ENCODE peak calls at places on chromosomes 13 and 19, in six cellular contexts. One of them, this sample, is unnamed.

GRCh38 chr13:20609145-20609544 is 42.2 kb downstream of the IFT88 start:
- DNase-seq in renal cortical epithelial cell: peak; percentile 6
- DNase-seq in NCI-H2171: no peak
- DNase-seq in lower leg skin: no peak
- DNase-seq in cardiac muscle cell: no peak
- DNase-seq in stimulated activated naive B cell treated with anti-CD40 and anti-IgM and Interleukin-4, amounts not matched to agents 10 μg/mL and 1 μg/mL and 100 μg/mL, for 72 hours: no peak
- DNase-seq in this sample: no peak

GRCh38 chr19:10290876-10291553 is 1.3 kb downstream of the ICAM5 start:
- DNase-seq in renal cortical epithelial cell: no peak
- DNase-seq in NCI-H2171: peak; percentile 35
- DNase-seq in lower leg skin: no peak
- DNase-seq in cardiac muscle cell: peak; percentile 61
- DNase-seq in stimulated activated naive B cell treated with anti-CD40 and anti-IgM and Interleukin-4, amounts not matched to agents 10 μg/mL and 1 μg/mL and 100 μg/mL, for 72 hours: peak; percentile 37
- DNase-seq in this sample: no peak

GRCh38 chr13:96229356-96229755 is 139.4 kb downstream of the HS6ST3 start:
- DNase-seq in renal cortical epithelial cell: peak; percentile 26
- DNase-seq in NCI-H2171: no peak
- DNase-seq in lower leg skin: no peak
- DNase-seq in cardiac muscle cell: peak; percentile 11
- DNase-seq in stimulated activated naive B cell treated with anti-CD40 and anti-IgM and Interleukin-4, amounts not matched to agents 10 μg/mL and 1 μg/mL and 100 μg/mL, for 72 hours: no peak
- DNase-seq in this sample: no peak

GRCh38 chr13:36850790-36851438 is 31.9 kb downstream of the RFXAP start:
- DNase-seq in renal cortical epithelial cell: no peak
- DNase-seq in NCI-H2171: no peak
- DNase-seq in lower leg skin: no peak
- DNase-seq in cardiac muscle cell: peak; percentile 30
- DNase-seq in stimulated activated naive B cell treated with anti-CD40 and anti-IgM and Interleukin-4, amounts not matched to agents 10 μg/mL and 1 μg/mL and 100 μg/mL, for 72 hours: no peak
- DNase-seq in this sample: no peak

GRCh38 chr13:77975358-77976042 is 56.9 kb upstream of the EDNRB start:
- DNase-seq in renal cortical epithelial cell: no peak
- DNase-seq in NCI-H2171: no peak
- DNase-seq in lower leg skin: no peak
- DNase-seq in cardiac muscle cell: no peak
- DNase-seq in stimulated activated naive B cell treated with anti-CD40 and anti-IgM and Interleukin-4, amounts not matched to agents 10 μg/mL and 1 μg/mL and 100 μg/mL, for 72 hours: no peak
- DNase-seq in this sample: no peak

GRCh38 chr13:103517066-103517767 is 451.0 kb upstream of the SLC10A2 start:
- DNase-seq in renal cortical epithelial cell: peak; percentile 97
- DNase-seq in NCI-H2171: no peak
- DNase-seq in lower leg skin: no peak
- DNase-seq in cardiac muscle cell: peak; percentile 26
- DNase-seq in stimulated activated naive B cell treated with anti-CD40 and anti-IgM and Interleukin-4, amounts not matched to agents 10 μg/mL and 1 μg/mL and 100 μg/mL, for 72 hours: no peak
- DNase-seq in this sample: no peak

GRCh38 chr13:40589285-40590109 is 76.9 kb downstream of the FOXO1 start:
- DNase-seq in renal cortical epithelial cell: peak; percentile 83
- DNase-seq in NCI-H2171: no peak
- DNase-seq in lower leg skin: peak; percentile 45
- DNase-seq in cardiac muscle cell: peak; percentile 20
- DNase-seq in stimulated activated naive B cell treated with anti-CD40 and anti-IgM and Interleukin-4, amounts not matched to agents 10 μg/mL and 1 μg/mL and 100 μg/mL, for 72 hours: peak; percentile 67
- DNase-seq in this sample: no peak

GRCh38 chr19:34936184-34936583 is 9.5 kb downstream of the ZNF30 start:
- DNase-seq in renal cortical epithelial cell: no peak
- DNase-seq in NCI-H2171: no peak
- DNase-seq in lower leg skin: no peak
- DNase-seq in cardiac muscle cell: no peak
- DNase-seq in stimulated activated naive B cell treated with anti-CD40 and anti-IgM and Interleukin-4, amounts not matched to agents 10 μg/mL and 1 μg/mL and 100 μg/mL, for 72 hours: no peak
- DNase-seq in this sample: no peak

GRCh38 chr13:111927181-111927540 is 139.8 kb upstream of the SOX1 start:
- DNase-seq in renal cortical epithelial cell: no peak
- DNase-seq in NCI-H2171: no peak
- DNase-seq in lower leg skin: no peak
- DNase-seq in cardiac muscle cell: no peak
- DNase-seq in stimulated activated naive B cell treated with anti-CD40 and anti-IgM and Interleukin-4, amounts not matched to agents 10 μg/mL and 1 μg/mL and 100 μg/mL, for 72 hours: no peak
- DNase-seq in this sample: no peak

GRCh38 chr19:48835734-48836088 is 580 bp downstream of the HSD17B14 start:
- DNase-seq in renal cortical epithelial cell: peak; percentile 77
- DNase-seq in NCI-H2171: peak; percentile 80
- DNase-seq in lower leg skin: peak; percentile 97
- DNase-seq in cardiac muscle cell: peak; percentile 94
- DNase-seq in stimulated activated naive B cell treated with anti-CD40 and anti-IgM and Interleukin-4, amounts not matched to agents 10 μg/mL and 1 μg/mL and 100 μg/mL, for 72 hours: peak; percentile 89
- DNase-seq in this sample: peak; percentile 98

GRCh38 chr13:107847406-107847805 is 367.9 kb downstream of the LIG4 start:
- DNase-seq in renal cortical epithelial cell: peak; percentile 43
- DNase-seq in NCI-H2171: no peak
- DNase-seq in lower leg skin: no peak
- DNase-seq in cardiac muscle cell: peak; percentile 55
- DNase-seq in stimulated activated naive B cell treated with anti-CD40 and anti-IgM and Interleukin-4, amounts not matched to agents 10 μg/mL and 1 μg/mL and 100 μg/mL, for 72 hours: no peak
- DNase-seq in this sample: no peak

GRCh38 chr19:39613597-39613996 is 11.3 kb downstream of the LGALS13 start:
- DNase-seq in renal cortical epithelial cell: no peak
- DNase-seq in NCI-H2171: no peak
- DNase-seq in lower leg skin: no peak
- DNase-seq in cardiac muscle cell: no peak
- DNase-seq in stimulated activated naive B cell treated with anti-CD40 and anti-IgM and Interleukin-4, amounts not matched to agents 10 μg/mL and 1 μg/mL and 100 μg/mL, for 72 hours: no peak
- DNase-seq in this sample: no peak

GRCh38 chr19:50046649-50047503 is 21.1 kb downstream of the ZNF473 start:
- DNase-seq in renal cortical epithelial cell: no peak
- DNase-seq in NCI-H2171: no peak
- DNase-seq in lower leg skin: peak; percentile 27
- DNase-seq in cardiac muscle cell: peak; percentile 2
- DNase-seq in stimulated activated naive B cell treated with anti-CD40 and anti-IgM and Interleukin-4, amounts not matched to agents 10 μg/mL and 1 μg/mL and 100 μg/mL, for 72 hours: no peak
- DNase-seq in this sample: peak; percentile 78

GRCh38 chr13:112587359-112587766 is 590 bp downstream of the TUBGCP3 start:
- DNase-seq in renal cortical epithelial cell: peak; percentile 67
- DNase-seq in NCI-H2171: peak; percentile 63
- DNase-seq in lower leg skin: peak; percentile 74
- DNase-seq in cardiac muscle cell: peak; percentile 84
- DNase-seq in stimulated activated naive B cell treated with anti-CD40 and anti-IgM and Interleukin-4, amounts not matched to agents 10 μg/mL and 1 μg/mL and 100 μg/mL, for 72 hours: peak; percentile 64
- DNase-seq in this sample: peak; percentile 45

This sample was measured in cerebellar cortex.